ENCODE peak calls at places on chromosomes 13 and 19, in seven cellular contexts. One of them, this sample, is unnamed.

GRCh38 chr19:51000426-51000825 is 978 bp downstream of the KLK8 start:
- DNase-seq in GM23248: no peak
- DNase-seq in colonic mucosa: no peak
- DNase-seq in mesendoderm: no peak
- DNase-seq in fibroblast of lung: no peak
- DNase-seq in neural progenitor cell: no peak
- DNase-seq in PC-3: no peak
- DNase-seq in this sample: no peak

GRCh38 chr19:13100871-13101589 is 1.6 kb downstream of the LYL1 start:
- DNase-seq in GM23248: peak
- DNase-seq in colonic mucosa: no peak
- DNase-seq in mesendoderm: peak
- DNase-seq in fibroblast of lung: no peak
- DNase-seq in neural progenitor cell: no peak
- DNase-seq in PC-3: peak
- DNase-seq in this sample: no peak

GRCh38 chr19:43450545-43450997 is 14.8 kb downstream of the LYPD3 start:
- DNase-seq in GM23248: peak
- DNase-seq in colonic mucosa: no peak
- DNase-seq in mesendoderm: no peak
- DNase-seq in fibroblast of lung: peak
- DNase-seq in neural progenitor cell: no peak
- DNase-seq in PC-3: no peak
- DNase-seq in this sample: no peak

GRCh38 chr13:105262579-105262978 is 1272.9 kb downstream of the EFNB2 start:
- DNase-seq in GM23248: no peak
- DNase-seq in colonic mucosa: no peak
- DNase-seq in mesendoderm: no peak
- DNase-seq in fibroblast of lung: no peak
- DNase-seq in neural progenitor cell: no peak
- DNase-seq in PC-3: no peak
- DNase-seq in this sample: no peak

GRCh38 chr19:37594064-37594981 is at the start of the genes ZNF540 and ZNF571:
- DNase-seq in GM23248: peak
- DNase-seq in colonic mucosa: peak
- DNase-seq in mesendoderm: peak
- DNase-seq in fibroblast of lung: peak
- DNase-seq in neural progenitor cell: peak
- DNase-seq in PC-3: peak
- DNase-seq in this sample: peak

GRCh38 chr13:21675095-21676007 is 4.5 kb downstream of the FGF9 start:
- DNase-seq in GM23248: peak
- DNase-seq in colonic mucosa: peak
- DNase-seq in mesendoderm: peak
- DNase-seq in fibroblast of lung: no peak
- DNase-seq in neural progenitor cell: peak
- DNase-seq in PC-3: no peak
- DNase-seq in this sample: no peak

GRCh38 chr13:112467236-112467635 is 91.1 kb downstream of the SPACA7 start:
- DNase-seq in GM23248: no peak
- DNase-seq in colonic mucosa: no peak
- DNase-seq in mesendoderm: no peak
- DNase-seq in fibroblast of lung: no peak
- DNase-seq in neural progenitor cell: no peak
- DNase-seq in PC-3: no peak
- DNase-seq in this sample: no peak

GRCh38 chr13:62643007-62643483 is 1227.4 kb upstream of the PCDH20 start:
- DNase-seq in GM23248: peak
- DNase-seq in colonic mucosa: no peak
- DNase-seq in mesendoderm: peak
- DNase-seq in fibroblast of lung: peak
- DNase-seq in neural progenitor cell: no peak
- DNase-seq in PC-3: peak
- DNase-seq in this sample: no peak

GRCh38 chr13:70353096-70353495 is 244.8 kb upstream of the KLHL1 start:
- DNase-seq in GM23248: no peak
- DNase-seq in colonic mucosa: no peak
- DNase-seq in mesendoderm: peak
- DNase-seq in fibroblast of lung: no peak
- DNase-seq in neural progenitor cell: peak
- DNase-seq in PC-3: peak
- DNase-seq in this sample: no peak

GRCh38 chr19:32287086-32287485 is 58.3 kb upstream of the ZNF507 start:
- DNase-seq in GM23248: no peak
- DNase-seq in colonic mucosa: no peak
- DNase-seq in mesendoderm: peak
- DNase-seq in fibroblast of lung: no peak
- DNase-seq in neural progenitor cell: no peak
- DNase-seq in PC-3: no peak
- DNase-seq in this sample: no peak

GRCh38 chr13:71962735-71963134 is 95.7 kb upstream of the DACH1 start:
- DNase-seq in GM23248: no peak
- DNase-seq in colonic mucosa: no peak
- DNase-seq in mesendoderm: no peak
- DNase-seq in fibroblast of lung: no peak
- DNase-seq in neural progenitor cell: no peak
- DNase-seq in PC-3: no peak
- DNase-seq in this sample: no peak

GRCh38 chr13:114129649-114130062 is 2.8 kb downstream of the RASA3 start:
- DNase-seq in GM23248: no peak
- DNase-seq in colonic mucosa: no peak
- DNase-seq in mesendoderm: no peak
- DNase-seq in fibroblast of lung: no peak
- DNase-seq in neural progenitor cell: no peak
- DNase-seq in PC-3: no peak
- DNase-seq in this sample: no peak

DNA sequence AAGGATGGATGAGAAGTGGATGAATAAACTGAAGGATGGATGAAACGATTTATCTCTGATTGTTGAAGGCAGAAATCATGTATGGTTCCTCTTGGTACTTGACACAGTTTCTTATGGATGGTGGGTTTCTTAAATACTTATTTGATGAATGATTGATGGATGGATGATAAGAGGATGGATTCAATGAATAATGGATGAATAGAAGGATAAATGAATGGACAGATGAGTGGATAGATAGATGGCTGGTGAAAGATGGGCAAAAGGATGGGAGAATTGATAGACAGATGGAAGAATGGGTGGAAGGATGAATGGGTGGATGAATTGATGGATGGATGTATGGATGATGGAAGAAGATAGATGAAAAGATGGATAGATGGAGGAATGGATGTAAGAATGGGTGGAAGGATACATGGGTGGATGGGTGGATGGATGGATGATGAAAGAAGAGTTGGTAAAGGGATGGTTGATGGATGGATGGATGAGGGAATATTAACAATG is 1.8 kb downstream of the ELSPBP1 start:
- DNase-seq in GM23248: no peak
- DNase-seq in colonic mucosa: no peak
- DNase-seq in mesendoderm: no peak
- DNase-seq in fibroblast of lung: no peak
- DNase-seq in neural progenitor cell: no peak
- DNase-seq in PC-3: no peak
- DNase-seq in this sample: no peak
- H3K4me3 ChIP-seq in GM23248: no peak
- H3K4me3 ChIP-seq in colonic mucosa: no peak
- H3K4me3 ChIP-seq in mesendoderm: no peak
- H3K4me3 ChIP-seq in fibroblast of lung: no peak
- H3K4me3 ChIP-seq in neural progenitor cell: no peak
- H3K4me3 ChIP-seq in PC-3: no peak
- H3K4me3 ChIP-seq in this sample: no peak

DNA sequence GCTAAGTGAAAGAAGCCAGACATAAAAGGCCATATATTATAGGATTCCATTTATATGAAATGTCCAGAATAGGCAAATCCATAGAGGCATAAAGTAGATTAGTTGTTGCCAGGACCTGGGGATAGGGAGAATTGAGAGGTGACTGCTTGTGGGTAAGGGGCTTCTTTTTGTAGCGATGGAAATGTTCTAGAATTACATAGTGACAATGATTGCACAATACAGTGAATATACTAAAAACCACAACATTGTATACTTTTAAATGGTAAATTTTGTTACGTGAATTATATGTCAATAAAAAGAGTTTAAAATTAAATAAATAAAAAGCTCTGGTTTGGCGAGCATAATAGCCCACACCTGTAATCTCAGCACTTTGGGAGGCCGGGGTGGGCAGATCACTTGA is 486.8 kb downstream of the KLF12 start:
- DNase-seq in GM23248: no peak
- DNase-seq in colonic mucosa: no peak
- DNase-seq in mesendoderm: no peak
- DNase-seq in fibroblast of lung: no peak
- DNase-seq in neural progenitor cell: no peak
- DNase-seq in PC-3: no peak
- DNase-seq in this sample: no peak
- H3K27ac ChIP-seq in GM23248: no peak
- H3K27ac ChIP-seq in colonic mucosa: no peak
- H3K27ac ChIP-seq in mesendoderm: no peak
- H3K27ac ChIP-seq in fibroblast of lung: no peak
- H3K27ac ChIP-seq in neural progenitor cell: no peak
- H3K27ac ChIP-seq in PC-3: no peak
- H3K27ac ChIP-seq in this sample: no peak

DNA sequence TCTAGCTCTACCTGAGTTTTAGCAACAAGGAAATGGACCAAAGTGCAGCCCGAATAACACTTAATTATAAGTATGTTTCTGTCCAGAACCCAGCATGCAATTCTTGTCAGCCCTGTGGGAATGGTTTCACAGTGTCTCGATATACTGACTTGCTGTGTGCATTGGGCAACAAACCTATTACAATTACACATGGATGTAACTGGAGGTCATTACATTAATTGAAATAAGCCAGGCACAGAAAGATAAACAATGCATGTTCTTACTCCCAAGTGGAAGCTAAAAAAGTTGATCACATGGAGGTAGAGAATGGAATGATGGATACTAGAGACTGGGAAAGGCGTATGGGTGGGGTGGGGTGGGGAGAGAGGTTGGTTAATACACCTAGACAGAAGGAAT is 5.1 kb upstream of the CYP2S1 start:
- DNase-seq in GM23248: no peak
- DNase-seq in colonic mucosa: no peak
- DNase-seq in mesendoderm: no peak
- DNase-seq in fibroblast of lung: no peak
- DNase-seq in neural progenitor cell: no peak
- DNase-seq in PC-3: no peak
- DNase-seq in this sample: no peak
- H3K9ac ChIP-seq in GM23248: no peak
- H3K9ac ChIP-seq in colonic mucosa: no peak
- H3K9ac ChIP-seq in mesendoderm: no peak
- H3K9ac ChIP-seq in fibroblast of lung: no peak
- H3K9ac ChIP-seq in neural progenitor cell: no peak
- H3K9ac ChIP-seq in PC-3: no peak
- H3K9ac ChIP-seq in this sample: no peak

GRCh38 chr19:41431426-41432386 is 4.5 kb upstream of the B3GNT8 start:
- DNase-seq in GM23248: peak
- DNase-seq in colonic mucosa: no peak
- DNase-seq in mesendoderm: peak
- DNase-seq in fibroblast of lung: no peak
- DNase-seq in neural progenitor cell: no peak
- DNase-seq in PC-3: no peak
- DNase-seq in this sample: no peak
- H3K4me3 ChIP-seq in GM23248: no peak
- H3K4me3 ChIP-seq in colonic mucosa: no peak
- H3K4me3 ChIP-seq in mesendoderm: no peak
- H3K4me3 ChIP-seq in fibroblast of lung: no peak
- H3K4me3 ChIP-seq in neural progenitor cell: no peak
- H3K4me3 ChIP-seq in PC-3: no peak
- H3K4me3 ChIP-seq in this sample: no peak

GRCh38 chr13:95385808-95386207 is 84.6 kb upstream of the ABCC4 start:
- DNase-seq in GM23248: peak
- DNase-seq in colonic mucosa: no peak
- DNase-seq in mesendoderm: no peak
- DNase-seq in fibroblast of lung: no peak
- DNase-seq in neural progenitor cell: no peak
- DNase-seq in PC-3: no peak
- DNase-seq in this sample: no peak

GRCh38 chr13:95391325-95391724 is 90.1 kb upstream of the ABCC4 start:
- DNase-seq in GM23248: no peak
- DNase-seq in colonic mucosa: no peak
- DNase-seq in mesendoderm: no peak
- DNase-seq in fibroblast of lung: no peak
- DNase-seq in neural progenitor cell: no peak
- DNase-seq in PC-3: no peak
- DNase-seq in this sample: no peak

GRCh38 chr13:95386370-95386769 is 85.1 kb upstream of the ABCC4 start:
- DNase-seq in GM23248: no peak
- DNase-seq in colonic mucosa: no peak
- DNase-seq in mesendoderm: no peak
- DNase-seq in fibroblast of lung: no peak
- DNase-seq in neural progenitor cell: no peak
- DNase-seq in PC-3: no peak
- DNase-seq in this sample: no peak

GRCh38 chr13:95385373-95385772 is 84.1 kb upstream of the ABCC4 start:
- DNase-seq in GM23248: no peak
- DNase-seq in colonic mucosa: no peak
- DNase-seq in mesendoderm: no peak
- DNase-seq in fibroblast of lung: no peak
- DNase-seq in neural progenitor cell: no peak
- DNase-seq in PC-3: no peak
- DNase-seq in this sample: no peak

DNA sequence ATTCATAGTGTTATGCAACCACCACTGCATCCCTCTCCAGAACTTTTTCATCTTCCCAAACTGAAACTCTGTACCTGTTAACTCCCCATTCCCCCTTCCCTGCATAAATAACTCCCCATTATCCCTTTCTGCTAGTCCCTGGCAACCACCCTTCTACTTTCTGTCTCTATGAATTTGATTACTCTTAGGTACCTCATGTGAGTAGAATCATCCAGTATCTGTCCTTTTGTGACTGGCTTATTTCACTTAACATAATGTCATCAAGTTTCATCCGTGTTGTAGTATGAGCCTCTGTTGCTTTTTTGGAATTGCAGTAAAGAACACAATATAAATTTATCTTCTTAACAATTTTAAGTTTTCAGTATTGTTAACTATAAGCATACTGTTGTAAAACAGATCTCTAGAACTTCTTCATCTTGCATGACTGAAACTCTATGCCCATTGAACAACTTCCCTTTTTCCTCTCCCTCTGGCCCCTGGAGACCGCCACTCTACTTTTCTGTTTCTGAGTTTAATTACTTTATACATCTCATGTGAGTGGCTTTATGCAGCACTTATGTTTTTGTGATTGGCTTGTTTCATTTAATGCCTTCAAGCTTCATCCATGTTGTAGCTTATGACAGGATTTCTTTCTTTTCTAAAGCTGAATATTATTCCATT is 87.3 kb upstream of the ABCC4 start:
- DNase-seq in GM23248: no peak
- DNase-seq in colonic mucosa: no peak
- DNase-seq in mesendoderm: no peak
- DNase-seq in fibroblast of lung: no peak
- DNase-seq in neural progenitor cell: no peak
- DNase-seq in PC-3: no peak
- DNase-seq in this sample: no peak
- H3K27ac ChIP-seq in GM23248: no peak
- H3K27ac ChIP-seq in colonic mucosa: no peak
- H3K27ac ChIP-seq in mesendoderm: no peak
- H3K27ac ChIP-seq in fibroblast of lung: no peak
- H3K27ac ChIP-seq in neural progenitor cell: no peak
- H3K27ac ChIP-seq in PC-3: no peak
- H3K27ac ChIP-seq in this sample: no peak

GRCh38 chr19:45462174-45462573 is 5.6 kb upstream of the FOSB start:
- DNase-seq in GM23248: no peak
- DNase-seq in colonic mucosa: no peak
- DNase-seq in mesendoderm: no peak
- DNase-seq in fibroblast of lung: no peak
- DNase-seq in neural progenitor cell: no peak
- DNase-seq in PC-3: no peak
- DNase-seq in this sample: no peak
- H3K9ac ChIP-seq in GM23248: no peak
- H3K9ac ChIP-seq in colonic mucosa: no peak
- H3K9ac ChIP-seq in mesendoderm: no peak
- H3K9ac ChIP-seq in fibroblast of lung: no peak
- H3K9ac ChIP-seq in neural progenitor cell: no peak
- H3K9ac ChIP-seq in PC-3: no peak
- H3K9ac ChIP-seq in this sample: no peak

This sample was measured in SK-N-MC.